ENCODE peak calls at places on chromosomes 6 and 20, in five cellular contexts. K is progenitor cell of endocrine pancreas; P is activated CD4-positive, alpha-beta T cell treated with anti-CD3 and anti-CD28 coated beads, Interleukin-2, amount 10 ng/mL, durations not matched to agents 7 days and 5 days; O is GM23338; X is GDM1. E is an unnamed sample.

GRCh38 chr6:79946242-79946641 is 1.1 kb downstream of the ELOVL4 start:
- DNase-seq in K (no peak), P (peak; percentile 30), O (peak; percentile 74), X (no peak), E (peak; percentile 82)

GRCh38 chr6:121917834-121918559 is 481.5 kb upstream of the HSF2 start:
- DNase-seq in K (no peak), P (no peak), O (no peak), X (no peak), E (no peak)

GRCh38 chr20:52972965-52973819 is 1.0 kb downstream of the TSHZ2 start:
- DNase-seq in K (peak; percentile 30), P (peak; percentile 22), O (peak; percentile 73), X (no peak), E (peak; percentile 84)

GRCh38 chr20:45500022-45500421 is 15.4 kb downstream of the SPINT3 start:
- DNase-seq in K (no peak), P (no peak), O (no peak), X (no peak), E (peak; percentile 12)

GRCh38 chr20:44075191-44075949 is 111.6 kb downstream of the JPH2 start:
- DNase-seq in K (no peak), P (no peak), O (no peak), X (no peak), E (no peak)

GRCh38 chr6:113172531-113172966 is 684.6 kb upstream of the MARCKS start:
- DNase-seq in K (no peak), P (no peak), O (no peak), X (no peak), E (peak; percentile 51)

GRCh38 chr6:52514514-52514913 is 62.3 kb downstream of the TRAM2 start:
- DNase-seq in K (no peak), P (no peak), O (no peak), X (no peak), E (no peak)

GRCh38 chr6:1756472-1757129 is 146.9 kb downstream of the FOXC1 start:
- DNase-seq in K (no peak), P (no peak), O (no peak), X (no peak), E (peak; percentile 41)

GRCh38 chr6:44039839-44040350 is 87.4 kb downstream of the MRPL14 start:
- DNase-seq in K (no peak), P (no peak), O (no peak), X (no peak), E (no peak)

GRCh38 chr6:89273816-89274215 is 41.3 kb downstream of the GABRR2 start:
- DNase-seq in K (no peak), P (no peak), O (no peak), X (no peak), E (peak; percentile 20)

GRCh38 chr20:36273414-36274247 is 32.5 kb upstream of the DLGAP4 start:
- DNase-seq in K (no peak), P (peak; percentile 15), O (peak; percentile 44), X (no peak), E (peak; percentile 32)

GRCh38 chr6:10880366-10880765 is 1.5 kb downstream of the GCM2 start:
- DNase-seq in K (no peak), P (no peak), O (no peak), X (no peak), E (no peak)

GRCh38 chr6:17417817-17418216 is 24.4 kb downstream of the CAP2 start:
- DNase-seq in K (no peak), P (no peak), O (peak; percentile 76), X (no peak), E (peak; percentile 15)

GRCh38 chr6:170045563-170045960 is 245.3 kb downstream of the DLL1 start:
- DNase-seq in K (no peak), P (no peak), O (no peak), X (no peak), E (no peak)

GRCh38 chr6:130970839-130971410 is 92.1 kb downstream of the EPB41L2 start:
- DNase-seq in K (no peak), P (no peak), O (no peak), X (no peak), E (no peak)

GRCh38 chr20:21704408-21705385 is 767 bp upstream of the PAX1 start:
- DNase-seq in K (no peak), P (no peak), O (peak; percentile 71), X (no peak), E (no peak)

GRCh38 chr20:64077876-64078551 is 1.3 kb downstream of the RGS19 start:
- DNase-seq in K (no peak), P (peak; percentile 77), O (peak; percentile 57), X (peak; percentile 75), E (no peak)

GRCh38 chr20:6489361-6490154 is 277.9 kb upstream of the BMP2 start:
- DNase-seq in K (no peak), P (no peak), O (no peak), X (no peak), E (no peak)

GRCh38 chr6:155765275-155766194 is 309.9 kb upstream of the NOX3 start:
- DNase-seq in K (no peak), P (no peak), O (no peak), X (no peak), E (no peak)

GRCh38 chr6:143678980-143679379 is 1.2 kb downstream of the PHACTR2 start:
- DNase-seq in K (no peak), P (no peak), O (no peak), X (no peak), E (no peak)

GRCh38 chr20:43925786-43926185 is 11.1 kb downstream of the TOX2 start:
- DNase-seq in K (no peak), P (no peak), O (no peak), X (no peak), E (peak; percentile 15)

GRCh38 chr6:114284281-114284680 is 58.5 kb downstream of the HS3ST5 start:
- DNase-seq in K (no peak), P (no peak), O (no peak), X (no peak), E (no peak)

GRCh38 chr20:31691646-31692275 is 30.9 kb downstream of the BCL2L1 start:
- DNase-seq in K (no peak), P (no peak), O (peak; percentile 62), X (no peak), E (no peak)

GRCh38 chr6:136991614-136992013 is 53.2 kb downstream of the IL20RA start:
- DNase-seq in K (no peak), P (no peak), O (no peak), X (no peak), E (no peak)

GRCh38 chr20:15164726-15165125 is 827.3 kb upstream of the FLRT3 start:
- DNase-seq in K (no peak), P (no peak), O (no peak), X (no peak), E (no peak)

GRCh38 chr20:45269056-45269455 is 14.7 kb upstream of the SLPI start:
- DNase-seq in K (no peak), P (no peak), O (no peak), X (no peak), E (peak; percentile 41)

GRCh38 chr20:3539708-3540107 is 68.9 kb downstream of the ATRN start:
- DNase-seq in K (no peak), P (no peak), O (no peak), X (no peak), E (no peak)

GRCh38 chr6:20812776-20813175 is 278.5 kb downstream of the CDKAL1 start:
- DNase-seq in K (no peak), P (no peak), O (no peak), X (no peak), E (no peak)

GRCh38 chr6:113936093-113936934 is 34.6 kb downstream of the HDAC2 start:
- DNase-seq in K (no peak), P (peak; percentile 43), O (peak; percentile 76), X (no peak), E (peak; percentile 82)